ENCODE peak calls at places on chromosome 11, in four cellular contexts. T is activated T-cell treated with anti-CD3 and anti-CD28 coated beads, Interleukin-2, amount 50 U/mL, for 4 hours; N is EH; U is DMS153. A is an unnamed sample.

GRCh38 chr11:131217313-131218297 is 152.8 kb upstream of the NTM start:
- DNase-seq in T (no peak), N (peak), U (no peak), A (no peak)

GRCh38 chr11:128294685-128295079 is 292.7 kb downstream of the ETS1 start:
- DNase-seq in T (no peak), N (peak), U (no peak), A (no peak)

GRCh38 chr11:7046474-7046873 is 26.2 kb downstream of the NLRP14 start:
- DNase-seq in T (no peak), N (peak), U (no peak), A (no peak)

GRCh38 chr11:76674517-76675400 is 4.2 kb upstream of the LRRC32 start:
- DNase-seq in T (no peak), N (no peak), U (no peak), A (no peak)

GRCh38 chr11:128424271-128424709 is 163.1 kb downstream of the ETS1 start:
- DNase-seq in T (no peak), N (no peak), U (no peak), A (no peak)

GRCh38 chr11:90434858-90435257 is 212.0 kb upstream of the CHORDC1 start:
- DNase-seq in T (no peak), N (no peak), U (peak), A (peak)

GRCh38 chr11:134207538-134208239 is 16.1 kb downstream of the NCAPD3 start:
- DNase-seq in T (peak), N (peak), U (no peak), A (peak)

GRCh38 chr11:96035031-96035743 is 111.3 kb upstream of the MTMR2 start:
- DNase-seq in T (no peak), N (no peak), U (no peak), A (no peak)

GRCh38 chr11:82733444-82734119 is at the start of gene FAM181B:
- DNase-seq in T (peak), N (no peak), U (peak), A (peak)

GRCh38 chr11:12137938-12138731 is 27.7 kb downstream of the MICAL2 start:
- DNase-seq in T (no peak), N (peak), U (no peak), A (no peak)

GRCh38 chr11:46845440-46845739 is 690 bp downstream of the CKAP5 start:
- DNase-seq in T (no peak), N (no peak), U (no peak), A (no peak)

GRCh38 chr11:14500181-14500651 is 605 bp upstream of the COPB1 start:
- DNase-seq in T (peak), N (peak), U (no peak), A (peak)

GRCh38 chr11:116578971-116579687 is 193.7 kb downstream of the BUD13 start:
- DNase-seq in T (no peak), N (no peak), U (no peak), A (no peak)

GRCh38 chr11:47669856-47670255 is 27.5 kb upstream of the MTCH2 start:
- DNase-seq in T (no peak), N (no peak), U (no peak), A (no peak)

GRCh38 chr11:67349457-67349856 is 3.9 kb downstream of the POLD4 start:
- DNase-seq in T (no peak), N (no peak), U (no peak), A (no peak)

GRCh38 chr11:95605271-95605940 is 184.2 kb downstream of the FAM76B start:
- DNase-seq in T (no peak), N (no peak), U (no peak), A (no peak)

GRCh38 chr11:125257185-125257584 is 92.6 kb downstream of the PKNOX2 start:
- DNase-seq in T (no peak), N (peak), U (no peak), A (no peak)

GRCh38 chr11:77400306-77400705 is 73.6 kb downstream of the PAK1 start:
- DNase-seq in T (no peak), N (no peak), U (no peak), A (no peak)

GRCh38 chr11:46130286-46130937 is 9.2 kb upstream of the PHF21A start:
- DNase-seq in T (no peak), N (no peak), U (no peak), A (no peak)

GRCh38 chr11:33723238-33723881 is 12.9 kb downstream of the CD59 start:
- DNase-seq in T (no peak), N (peak), U (no peak), A (peak)

GRCh38 chr11:70432580-70432979 is 34.3 kb downstream of the CTTN start:
- DNase-seq in T (no peak), N (no peak), U (no peak), A (no peak)

GRCh38 chr11:8642226-8642625 is 40.2 kb downstream of the TRIM66 start:
- DNase-seq in T (no peak), N (no peak), U (no peak), A (no peak)

A was measured in A673.